ENCODE peak calls at places on chromosomes 11 and 22, in nine cellular contexts. F, W, Y, K, T, J, X, O and R are unnamed samples.

GRCh38 chr11:35009191-35009940 is 92.9 kb downstream of the PDHX start:
- DNase-seq in K (peak), O (no peak), X (no peak), J (no peak), W (peak), F (no peak), T (no peak), Y (no peak), R (peak)

GRCh38 chr22:22344430-22344829 is 99.8 kb downstream of the VPREB1 start:
- DNase-seq in T (no peak), K (no peak), J (no peak), Y (no peak), W (no peak), X (no peak), F (no peak), O (no peak), R (no peak)

GRCh38 chr11:17692006-17692405 is 27.4 kb upstream of the MYOD1 start:
- DNase-seq in T (no peak), F (no peak), W (no peak), O (no peak), K (no peak), J (no peak), Y (no peak), X (no peak), R (no peak)

GRCh38 chr11:84981296-84981695 is 645.8 kb downstream of the DLG2 start:
- DNase-seq in X (no peak), T (no peak), O (no peak), F (no peak), K (no peak), J (no peak), W (no peak), Y (peak), R (no peak)

GRCh38 chr11:129067454-129067853 is 124.7 kb downstream of the ARHGAP32 start:
- DNase-seq in T (no peak), J (no peak), W (no peak), Y (no peak), X (no peak), O (no peak), F (no peak), K (no peak), R (no peak)

GRCh38 chr11:69403556-69404215 is 77.8 kb upstream of the LINC01488 start:
- DNase-seq in T (no peak), J (no peak), F (no peak), W (no peak), Y (no peak), K (no peak), O (no peak), X (no peak), R (peak)

GRCh38 chr11:65215441-65216076 is 33.8 kb downstream of the CAPN1 start:
- DNase-seq in T (no peak), O (no peak), X (peak), K (no peak), J (no peak), W (no peak), Y (no peak), F (no peak), R (no peak)

GRCh38 chr11:120546312-120547205 is 35.0 kb downstream of the GRIK4 start:
- DNase-seq in Y (no peak), O (no peak), F (peak), X (peak), T (no peak), J (no peak), K (peak), W (peak), R (peak)

GRCh38 chr11:77142091-77142975 is 14.3 kb downstream of the MYO7A start:
- DNase-seq in Y (no peak), T (no peak), O (no peak), J (no peak), K (no peak), W (no peak), F (no peak), X (no peak), R (no peak)

GRCh38 chr11:72249961-72250360 is 6.0 kb upstream of the PHOX2A start:
- DNase-seq in K (no peak), J (no peak), Y (no peak), O (no peak), W (no peak), X (no peak), F (no peak), T (no peak), R (no peak)